ENCODE peak calls at places on chromosomes 7 and 10, in nine cellular contexts. S is fibroblast of lung, T is mammary epithelial cell, F is mesothelial cell of epicardium, Z is HFF-Myc, C is progenitor cell of endocrine pancreas, N is astrocyte of the spinal cord, D is AG10803, X is adrenal gland. Y is an unnamed sample.

GRCh38 chr7:31873816-31874597 is 187.0 kb downstream of the PPP1R17 start:
- DNase-seq in T (no peak), N (no peak), X (no peak), C (no peak), F (no peak), S (no peak), Z (no peak), D (no peak), Y (no peak)

GRCh38 chr7:27129729-27130539 is 623 bp downstream of the HOXA4 start:
- DNase-seq in T (no peak), N (no peak), S (no peak), F (peak), D (peak), X (no peak), C (no peak), Z (no peak), Y (no peak)

GRCh38 chr7:150871601-150872000 is 19.3 kb downstream of the AOC1 start:
- DNase-seq in Z (no peak), D (no peak), F (no peak), N (no peak), T (peak), S (no peak), C (no peak), X (no peak), Y (no peak)

GRCh38 chr7:105614341-105614840 is 33.1 kb upstream of the EFCAB10 start:
- DNase-seq in C (no peak), Z (no peak), X (no peak), N (no peak), S (no peak), D (no peak), F (no peak), T (no peak), Y (no peak)

GRCh38 chr7:131972251-131972650 is 415.8 kb upstream of the PODXL start:
- DNase-seq in S (no peak), N (no peak), C (no peak), X (no peak), T (no peak), D (no peak), Z (no peak), F (no peak), Y (no peak)

GRCh38 chr10:123945506-123945905 is 53.9 kb upstream of the CPXM2 start:
- DNase-seq in X (no peak), Z (no peak), S (no peak), C (no peak), F (no peak), T (peak), N (no peak), D (peak), Y (no peak)

GRCh38 chr7:133230591-133231194 is 22.2 kb upstream of the EXOC4 start:
- DNase-seq in N (peak), Z (peak), X (peak), C (peak), F (peak), S (peak), T (peak), D (peak), Y (no peak)

GRCh38 chr10:121263407-121263783 is 334.8 kb downstream of the FGFR2 start:
- DNase-seq in F (no peak), T (no peak), S (no peak), D (no peak), N (no peak), X (no peak), Z (no peak), C (no peak), Y (no peak)

GRCh38 chr7:1557006-1557405 is 1.0 kb upstream of the TMEM184A start:
- DNase-seq in T (no peak), F (no peak), X (no peak), Z (no peak), S (no peak), D (no peak), C (no peak), N (no peak), Y (no peak)

GRCh38 chr7:155980841-155981240 is 168.6 kb upstream of the SHH start:
- DNase-seq in C (no peak), F (peak), D (no peak), Z (no peak), S (no peak), T (no peak), X (peak), N (no peak), Y (peak)

GRCh38 chr10:5959116-5959515 is 18.2 kb downstream of the IL15RA start:
- DNase-seq in S (no peak), X (no peak), F (no peak), T (no peak), Z (no peak), C (no peak), N (no peak), D (no peak), Y (no peak)

GRCh38 chr10:58994226-58995057 is 182.0 kb upstream of the PHYHIPL start:
- DNase-seq in X (no peak), D (no peak), C (no peak), Z (no peak), F (no peak), N (peak), T (no peak), S (peak), Y (no peak)

GRCh38 chr10:121880842-121881423 is 46.9 kb downstream of the ATE1 start:
- DNase-seq in D (peak), T (no peak), C (no peak), Z (no peak), N (no peak), X (no peak), F (no peak), S (peak), Y (no peak)

GRCh38 chr10:117541405-117541908 is 1.1 kb upstream of the EMX2 start:
- DNase-seq in Z (no peak), C (no peak), T (no peak), N (no peak), X (no peak), S (no peak), D (peak), F (peak), Y (no peak)

GRCh38 chr10:77661674-77662073 is 24.1 kb upstream of the KCNMA1 start:
- DNase-seq in N (no peak), S (no peak), D (no peak), X (no peak), Z (no peak), C (no peak), F (no peak), T (peak), Y (no peak)

GRCh38 chr10:77661100-77661499 is 23.5 kb upstream of the KCNMA1 start:
- DNase-seq in X (no peak), Z (no peak), N (no peak), D (no peak), S (no peak), T (no peak), F (no peak), C (no peak), Y (no peak)

GRCh38 chr10:77667426-77668324 is 30.1 kb upstream of the KCNMA1 start:
- DNase-seq in T (no peak), C (no peak), D (no peak), N (no peak), X (no peak), F (no peak), S (no peak), Z (no peak), Y (no peak)

GRCh38 chr10:77666821-77667220 is 29.2 kb upstream of the KCNMA1 start:
- DNase-seq in F (no peak), C (no peak), X (no peak), T (peak), Z (no peak), D (peak), N (peak), S (no peak), Y (no peak)

DNA sequence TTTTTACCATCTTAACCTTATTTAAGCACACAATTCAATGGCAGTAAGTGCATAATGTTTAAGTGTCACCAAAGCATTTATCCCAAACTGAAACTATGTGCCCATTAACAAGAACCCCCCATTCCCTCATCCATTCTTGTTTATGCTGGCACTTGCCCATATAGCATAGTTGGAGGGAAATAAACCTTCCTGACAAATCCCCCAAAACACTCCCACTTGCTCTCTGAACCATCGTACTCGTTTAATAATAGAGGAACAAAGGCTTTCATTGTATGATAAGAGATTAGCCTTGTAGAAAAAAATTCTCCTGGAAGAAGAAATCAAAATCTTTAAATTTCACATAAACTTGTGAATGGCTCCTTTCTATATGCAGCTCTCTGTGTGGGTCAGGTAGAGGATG is 26.4 kb upstream of the KCNMA1 start:
- DNase-seq in F (no peak), C (no peak), N (no peak), D (no peak), S (no peak), T (no peak), Z (no peak), X (no peak), Y (no peak)
- TF ChIP-seq CTCF in F (no peak), C (no peak), N (no peak), D (no peak), S (no peak), T (no peak), Z (no peak), X (no peak), Y (no peak)

DNA sequence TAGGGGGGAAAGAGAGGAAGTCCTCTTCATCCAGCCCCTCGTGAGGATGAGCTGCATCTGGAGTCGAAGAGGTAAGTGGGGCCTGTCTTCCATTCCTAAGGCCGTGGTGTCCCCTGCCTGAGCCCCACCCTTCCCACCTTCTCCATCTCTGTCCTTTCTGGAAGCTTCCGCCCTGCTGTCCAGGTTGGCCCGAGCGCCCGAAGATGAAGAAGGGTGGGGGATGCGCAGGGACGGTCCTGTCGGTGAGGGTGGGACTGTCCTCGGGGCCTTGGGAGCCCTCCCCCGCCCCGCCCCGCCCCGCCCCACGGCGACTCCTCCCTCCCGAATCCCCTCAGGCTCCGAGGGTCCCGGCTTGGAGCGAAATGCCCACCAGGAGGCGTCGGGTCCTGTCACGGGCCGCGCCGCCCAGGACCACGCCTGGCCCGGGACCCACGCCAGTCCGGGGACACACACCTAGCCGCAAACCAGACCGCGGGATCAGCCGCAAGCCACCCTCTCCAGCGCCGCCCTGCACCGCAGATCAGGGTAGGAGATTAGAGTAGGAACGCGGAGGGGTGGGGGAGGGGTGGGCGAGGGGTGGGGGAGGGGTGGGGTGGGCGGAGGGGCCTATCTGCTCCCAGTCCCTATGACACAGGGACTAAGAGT is 15.3 kb downstream of the GPRIN2 start:
- DNase-seq in F (peak), C (peak), T (no peak), Z (no peak), S (no peak), N (no peak), X (peak), D (peak), Y (peak)
- TF ChIP-seq CTCF in F (peak), C (peak), T (no peak), Z (peak), S (peak), N (peak), X (peak), D (no peak), Y (no peak)

DNA sequence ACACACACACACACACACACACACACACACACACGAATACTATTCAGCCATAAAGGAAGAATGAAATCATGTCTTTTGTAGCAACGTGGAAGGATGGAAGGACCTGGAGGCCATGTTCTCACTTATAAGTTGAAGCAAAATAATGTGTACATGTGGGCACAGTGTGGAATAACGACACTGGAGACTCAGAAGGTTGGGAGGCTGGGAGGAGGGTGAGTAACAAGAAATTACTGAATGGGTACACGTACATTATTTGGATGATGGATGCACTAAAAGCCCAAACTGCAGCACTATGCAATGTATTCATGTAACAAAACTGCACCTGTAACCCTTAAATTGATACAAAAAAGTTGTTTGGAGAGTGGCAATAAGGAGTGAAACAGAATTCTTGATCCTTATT is 32.1 kb downstream of the KMT2C start:
- DNase-seq in T (no peak), D (no peak), X (no peak), S (no peak), C (no peak), N (no peak), Z (no peak), F (no peak), Y (no peak)
- TF ChIP-seq CTCF in T (no peak), D (no peak), X (no peak), S (no peak), C (no peak), N (no peak), Z (no peak), F (no peak), Y (no peak)

GRCh38 chr7:111362660-111363059 is 199.6 kb downstream of the IMMP2L start:
- DNase-seq in Z (no peak), S (peak), D (peak), F (no peak), T (peak), N (peak), X (no peak), C (no peak), Y (no peak)
- TF ChIP-seq CTCF in Z (no peak), S (no peak), D (no peak), F (no peak), T (no peak), N (no peak), X (no peak), C (no peak), Y (no peak)

DNA sequence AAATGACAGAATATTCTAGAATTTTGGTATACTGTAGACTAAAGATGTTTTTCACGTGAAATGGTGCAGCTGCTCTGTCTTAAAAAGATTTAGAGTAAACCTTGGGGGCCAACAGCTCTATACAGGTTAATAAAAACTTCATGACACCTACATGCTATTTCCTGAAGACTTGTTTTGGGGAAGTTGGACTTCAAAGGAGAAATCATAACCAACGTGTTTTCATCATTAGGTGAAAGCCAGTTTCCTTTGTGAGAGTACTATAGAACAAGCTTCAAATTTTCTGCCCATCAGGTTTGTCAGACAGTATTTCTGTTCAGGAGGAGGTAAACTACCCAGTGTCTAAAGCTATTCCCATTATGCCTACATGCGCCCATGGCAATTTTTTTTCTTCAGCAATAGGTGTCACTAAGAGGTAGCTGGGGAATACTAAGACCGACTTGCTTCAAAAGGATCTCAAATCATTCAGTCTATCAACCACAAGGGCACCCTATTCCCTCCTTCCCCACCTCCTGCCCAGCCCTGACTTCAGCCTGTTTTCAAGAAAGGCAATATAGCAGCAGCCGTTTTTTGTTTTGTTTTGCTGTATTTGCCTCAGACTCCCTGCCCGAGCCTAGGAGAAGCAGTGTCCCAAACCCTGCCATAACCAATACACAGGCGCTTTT is 237.3 kb upstream of the SP8 start:
- DNase-seq in F (no peak), D (no peak), S (no peak), Z (no peak), N (no peak), X (no peak), T (no peak), C (no peak), Y (no peak)
- TF ChIP-seq CTCF in F (no peak), D (no peak), S (no peak), Z (no peak), N (no peak), X (no peak), T (no peak), C (no peak), Y (no peak)

GRCh38 chr10:43211030-43211429 is 55.8 kb downstream of the RASGEF1A start:
- DNase-seq in N (no peak), Z (no peak), F (no peak), T (peak), D (no peak), X (no peak), C (no peak), S (no peak), Y (no peak)
- TF ChIP-seq CTCF in N (no peak), Z (no peak), F (no peak), T (no peak), D (no peak), X (no peak), C (no peak), S (no peak), Y (no peak)